ENCODE peak calls at places on chromosomes 5 and 9, in five cellular contexts. One of them, this sample, is unnamed.

GRCh38 chr5:31119938-31120641 is 73.4 kb upstream of the CDH6 start:
- DNase-seq in neuronal stem cell: peak; percentile 46
- DNase-seq in ACHN: peak; percentile 36
- DNase-seq in NCI-H2081: no peak
- DNase-seq in body of pancreas: no peak
- DNase-seq in this sample: no peak

GRCh38 chr5:68252678-68253520 is 37.3 kb downstream of the PIK3R1 start:
- DNase-seq in ACHN: peak; percentile 69
- DNase-seq in NCI-H2081: peak; percentile 59
- DNase-seq in neuronal stem cell: peak; percentile 48
- DNase-seq in body of pancreas: peak; percentile 60
- DNase-seq in this sample: peak; percentile 56

GRCh38 chr5:107874810-107875209 is 204.1 kb upstream of the EFNA5 start:
- DNase-seq in NCI-H2081: no peak
- DNase-seq in neuronal stem cell: no peak
- DNase-seq in body of pancreas: no peak
- DNase-seq in ACHN: no peak
- DNase-seq in this sample: no peak

GRCh38 chr5:176820937-176821336 is 10.6 kb downstream of the UNC5A start:
- DNase-seq in ACHN: no peak
- DNase-seq in neuronal stem cell: no peak
- DNase-seq in body of pancreas: no peak
- DNase-seq in NCI-H2081: no peak
- DNase-seq in this sample: no peak

GRCh38 chr5:130710596-130710995 is 454.5 kb downstream of the HINT1 start:
- DNase-seq in neuronal stem cell: no peak
- DNase-seq in ACHN: no peak
- DNase-seq in NCI-H2081: no peak
- DNase-seq in body of pancreas: no peak
- DNase-seq in this sample: peak; percentile 4

GRCh38 chr5:135308752-135309151 is 90.3 kb downstream of the MACROH2A1 start:
- DNase-seq in ACHN: peak; percentile 4
- DNase-seq in neuronal stem cell: no peak
- DNase-seq in NCI-H2081: no peak
- DNase-seq in body of pancreas: no peak
- DNase-seq in this sample: no peak

GRCh38 chr5:148924817-148925216 is 98.4 kb downstream of the ADRB2 start:
- DNase-seq in neuronal stem cell: no peak
- DNase-seq in NCI-H2081: no peak
- DNase-seq in body of pancreas: no peak
- DNase-seq in ACHN: no peak
- DNase-seq in this sample: no peak

GRCh38 chr9:132794730-132795380 is 83.2 kb downstream of the AK8 start:
- DNase-seq in body of pancreas: no peak
- DNase-seq in NCI-H2081: no peak
- DNase-seq in ACHN: no peak
- DNase-seq in neuronal stem cell: no peak
- DNase-seq in this sample: peak; percentile 34

GRCh38 chr9:88538311-88539085 is 3.5 kb downstream of the NXNL2 start:
- DNase-seq in neuronal stem cell: no peak
- DNase-seq in ACHN: peak; percentile 40
- DNase-seq in body of pancreas: no peak
- DNase-seq in NCI-H2081: no peak
- DNase-seq in this sample: no peak

GRCh38 chr5:10632110-10632903 is 68.4 kb downstream of the ANKRD33B start:
- DNase-seq in body of pancreas: no peak
- DNase-seq in NCI-H2081: no peak
- DNase-seq in ACHN: peak; percentile 88
- DNase-seq in neuronal stem cell: no peak
- DNase-seq in this sample: no peak

GRCh38 chr9:35733109-35733541 is 659 bp downstream of the CREB3 start:
- DNase-seq in body of pancreas: no peak
- DNase-seq in neuronal stem cell: peak; percentile 41
- DNase-seq in ACHN: peak; percentile 80
- DNase-seq in NCI-H2081: no peak
- DNase-seq in this sample: peak; percentile 76

GRCh38 chr5:61619777-61620518 is 287.9 kb downstream of the ZSWIM6 start:
- DNase-seq in ACHN: no peak
- DNase-seq in neuronal stem cell: no peak
- DNase-seq in body of pancreas: no peak
- DNase-seq in NCI-H2081: no peak
- DNase-seq in this sample: no peak

GRCh38 chr9:109440797-109441287 is 57.3 kb downstream of the PTPN3 start:
- DNase-seq in neuronal stem cell: peak; percentile 56
- DNase-seq in ACHN: peak; percentile 81
- DNase-seq in NCI-H2081: peak; percentile 67
- DNase-seq in body of pancreas: peak; percentile 77
- DNase-seq in this sample: peak; percentile 74

GRCh38 chr5:114055810-114056476 is 305.9 kb upstream of the KCNN2 start:
- DNase-seq in NCI-H2081: no peak
- DNase-seq in ACHN: no peak
- DNase-seq in body of pancreas: peak; percentile 55
- DNase-seq in neuronal stem cell: peak; percentile 21
- DNase-seq in this sample: peak; percentile 47

GRCh38 chr9:137444106-137444790 is 3.1 kb upstream of the ENTPD8 start:
- DNase-seq in NCI-H2081: no peak
- DNase-seq in neuronal stem cell: no peak
- DNase-seq in body of pancreas: no peak
- DNase-seq in ACHN: no peak
- DNase-seq in this sample: no peak

GRCh38 chr9:137965177-137965795 is 87.7 kb downstream of the CACNA1B start:
- DNase-seq in body of pancreas: no peak
- DNase-seq in neuronal stem cell: no peak
- DNase-seq in NCI-H2081: no peak
- DNase-seq in ACHN: no peak
- DNase-seq in this sample: no peak

GRCh38 chr9:133485531-133486260 is 6.8 kb upstream of the SLC2A6 start:
- DNase-seq in neuronal stem cell: no peak
- DNase-seq in body of pancreas: no peak
- DNase-seq in ACHN: no peak
- DNase-seq in NCI-H2081: no peak
- DNase-seq in this sample: no peak

GRCh38 chr5:148875205-148875875 is 48.9 kb downstream of the ADRB2 start:
- DNase-seq in NCI-H2081: no peak
- DNase-seq in body of pancreas: no peak
- DNase-seq in ACHN: no peak
- DNase-seq in neuronal stem cell: no peak
- DNase-seq in this sample: no peak

GRCh38 chr5:59069438-59070079 is 486.7 kb downstream of the RAB3C start:
- DNase-seq in ACHN: peak; percentile 92
- DNase-seq in neuronal stem cell: peak; percentile 8
- DNase-seq in NCI-H2081: no peak
- DNase-seq in body of pancreas: no peak
- DNase-seq in this sample: peak; percentile 25

GRCh38 chr5:102627311-102627710 is 127.8 kb upstream of the PAM start:
- DNase-seq in NCI-H2081: no peak
- DNase-seq in body of pancreas: no peak
- DNase-seq in ACHN: no peak
- DNase-seq in neuronal stem cell: no peak
- DNase-seq in this sample: no peak

GRCh38 chr5:2142456-2142954 is 259.8 kb upstream of the IRX4 start:
- DNase-seq in neuronal stem cell: no peak
- DNase-seq in NCI-H2081: no peak
- DNase-seq in ACHN: no peak
- DNase-seq in body of pancreas: no peak
- DNase-seq in this sample: no peak

GRCh38 chr9:98455957-98456621 is 200.6 kb upstream of the TBC1D2 start:
- DNase-seq in neuronal stem cell: no peak
- DNase-seq in body of pancreas: no peak
- DNase-seq in NCI-H2081: no peak
- DNase-seq in ACHN: no peak
- DNase-seq in this sample: no peak

GRCh38 chr9:108551030-108551964 is 304.5 kb downstream of the ACTL7B start:
- DNase-seq in body of pancreas: no peak
- DNase-seq in ACHN: peak; percentile 22
- DNase-seq in NCI-H2081: no peak
- DNase-seq in neuronal stem cell: no peak
- DNase-seq in this sample: no peak

GRCh38 chr9:104958756-104959155 is 30.8 kb upstream of the ABCA1 start:
- DNase-seq in body of pancreas: no peak
- DNase-seq in NCI-H2081: no peak
- DNase-seq in neuronal stem cell: no peak
- DNase-seq in ACHN: no peak
- DNase-seq in this sample: no peak

GRCh38 chr9:135021393-135021789 is 66.1 kb upstream of the OLFM1 start:
- DNase-seq in ACHN: no peak
- DNase-seq in neuronal stem cell: no peak
- DNase-seq in body of pancreas: no peak
- DNase-seq in NCI-H2081: no peak
- DNase-seq in this sample: no peak

GRCh38 chr5:11064763-11065450 is 303.9 kb upstream of the DAP start:
- DNase-seq in neuronal stem cell: no peak
- DNase-seq in ACHN: peak; percentile 47
- DNase-seq in body of pancreas: peak; percentile 88
- DNase-seq in NCI-H2081: no peak
- DNase-seq in this sample: no peak

GRCh38 chr9:122172131-122172530 is 12.4 kb downstream of the MORN5 start:
- DNase-seq in neuronal stem cell: no peak
- DNase-seq in NCI-H2081: no peak
- DNase-seq in body of pancreas: no peak
- DNase-seq in ACHN: no peak
- DNase-seq in this sample: no peak

GRCh38 chr5:4576161-4576748 is 563.9 kb upstream of the ADAMTS16 start:
- DNase-seq in NCI-H2081: no peak
- DNase-seq in ACHN: no peak
- DNase-seq in neuronal stem cell: no peak
- DNase-seq in body of pancreas: no peak
- DNase-seq in this sample: no peak